ENCODE peak calls at places on chromosomes 6 and 20, in ten cellular contexts. One of them, this sample, is unnamed.

GRCh38 chr20:41865938-41866337 is 247.8 kb upstream of the CHD6 start:
- DNase-seq in esophagus squamous epithelium: no peak
- DNase-seq in astrocyte: no peak
- DNase-seq in neural progenitor cell: no peak
- DNase-seq in ovary: no peak
- DNase-seq in ascending aorta: no peak
- DNase-seq in lung: no peak
- DNase-seq in neuronal stem cell: no peak
- DNase-seq in CD4-positive, CD25-positive, alpha-beta regulatory T cell: no peak
- DNase-seq in Peyer's patch: no peak
- DNase-seq in this sample: no peak

GRCh38 chr6:125533710-125534397 is 215.6 kb upstream of the HEY2 start:
- DNase-seq in neuronal stem cell: no peak
- DNase-seq in astrocyte: no peak
- DNase-seq in esophagus squamous epithelium: no peak
- DNase-seq in neural progenitor cell: peak; percentile 71
- DNase-seq in lung: no peak
- DNase-seq in ovary: no peak
- DNase-seq in CD4-positive, CD25-positive, alpha-beta regulatory T cell: no peak
- DNase-seq in ascending aorta: no peak
- DNase-seq in Peyer's patch: no peak
- DNase-seq in this sample: no peak

GRCh38 chr20:24821391-24821790 is 127.7 kb upstream of the CST7 start:
- DNase-seq in ascending aorta: no peak
- DNase-seq in astrocyte: no peak
- DNase-seq in lung: no peak
- DNase-seq in CD4-positive, CD25-positive, alpha-beta regulatory T cell: no peak
- DNase-seq in neural progenitor cell: no peak
- DNase-seq in esophagus squamous epithelium: no peak
- DNase-seq in Peyer's patch: no peak
- DNase-seq in ovary: no peak
- DNase-seq in neuronal stem cell: no peak
- DNase-seq in this sample: no peak

GRCh38 chr6:168367285-168367720 is 47.7 kb upstream of the DACT2 start:
- DNase-seq in Peyer's patch: no peak
- DNase-seq in ascending aorta: no peak
- DNase-seq in lung: no peak
- DNase-seq in ovary: no peak
- DNase-seq in neuronal stem cell: no peak
- DNase-seq in astrocyte: no peak
- DNase-seq in neural progenitor cell: no peak
- DNase-seq in CD4-positive, CD25-positive, alpha-beta regulatory T cell: no peak
- DNase-seq in esophagus squamous epithelium: no peak
- DNase-seq in this sample: no peak

GRCh38 chr20:48639899-48640298 is 187.9 kb downstream of the PREX1 start:
- DNase-seq in astrocyte: no peak
- DNase-seq in ascending aorta: no peak
- DNase-seq in ovary: no peak
- DNase-seq in neural progenitor cell: no peak
- DNase-seq in esophagus squamous epithelium: no peak
- DNase-seq in neuronal stem cell: no peak
- DNase-seq in lung: no peak
- DNase-seq in CD4-positive, CD25-positive, alpha-beta regulatory T cell: no peak
- DNase-seq in Peyer's patch: no peak
- DNase-seq in this sample: no peak

GRCh38 chr6:40912158-40912946 is 126.7 kb downstream of the UNC5CL start:
- DNase-seq in CD4-positive, CD25-positive, alpha-beta regulatory T cell: no peak
- DNase-seq in neural progenitor cell: peak; percentile 51
- DNase-seq in astrocyte: no peak
- DNase-seq in neuronal stem cell: no peak
- DNase-seq in Peyer's patch: no peak
- DNase-seq in ascending aorta: no peak
- DNase-seq in ovary: no peak
- DNase-seq in esophagus squamous epithelium: no peak
- DNase-seq in lung: no peak
- DNase-seq in this sample: no peak

GRCh38 chr6:26125015-26125690 is 37.9 kb downstream of the HFE start:
- DNase-seq in neuronal stem cell: no peak
- DNase-seq in esophagus squamous epithelium: no peak
- DNase-seq in neural progenitor cell: peak; percentile 16
- DNase-seq in astrocyte: no peak
- DNase-seq in ovary: peak; percentile 54
- DNase-seq in ascending aorta: no peak
- DNase-seq in Peyer's patch: no peak
- DNase-seq in CD4-positive, CD25-positive, alpha-beta regulatory T cell: no peak
- DNase-seq in lung: peak; percentile 30
- DNase-seq in this sample: no peak

GRCh38 chr20:57877995-57878394 is 168.2 kb upstream of the PMEPA1 start:
- DNase-seq in lung: no peak
- DNase-seq in CD4-positive, CD25-positive, alpha-beta regulatory T cell: no peak
- DNase-seq in astrocyte: no peak
- DNase-seq in neural progenitor cell: no peak
- DNase-seq in esophagus squamous epithelium: no peak
- DNase-seq in Peyer's patch: no peak
- DNase-seq in neuronal stem cell: no peak
- DNase-seq in ovary: no peak
- DNase-seq in ascending aorta: no peak
- DNase-seq in this sample: no peak

GRCh38 chr6:143965503-143966171 is 42.4 kb downstream of the PLAGL1 start:
- DNase-seq in neuronal stem cell: no peak
- DNase-seq in CD4-positive, CD25-positive, alpha-beta regulatory T cell: no peak
- DNase-seq in lung: no peak
- DNase-seq in esophagus squamous epithelium: no peak
- DNase-seq in Peyer's patch: no peak
- DNase-seq in neural progenitor cell: no peak
- DNase-seq in ascending aorta: no peak
- DNase-seq in astrocyte: peak; percentile 81
- DNase-seq in ovary: no peak
- DNase-seq in this sample: no peak

GRCh38 chr6:143596857-143597256 is 80.9 kb upstream of the PHACTR2 start:
- DNase-seq in ascending aorta: peak; percentile 74
- DNase-seq in lung: no peak
- DNase-seq in CD4-positive, CD25-positive, alpha-beta regulatory T cell: no peak
- DNase-seq in neural progenitor cell: no peak
- DNase-seq in ovary: peak; percentile 25
- DNase-seq in astrocyte: peak; percentile 14
- DNase-seq in esophagus squamous epithelium: no peak
- DNase-seq in Peyer's patch: no peak
- DNase-seq in neuronal stem cell: no peak
- DNase-seq in this sample: peak; percentile 51

GRCh38 chr6:98470821-98471220 is 363.6 kb upstream of the POU3F2 start:
- DNase-seq in CD4-positive, CD25-positive, alpha-beta regulatory T cell: no peak
- DNase-seq in neural progenitor cell: no peak
- DNase-seq in astrocyte: no peak
- DNase-seq in ovary: no peak
- DNase-seq in Peyer's patch: no peak
- DNase-seq in ascending aorta: no peak
- DNase-seq in esophagus squamous epithelium: no peak
- DNase-seq in neuronal stem cell: no peak
- DNase-seq in lung: no peak
- DNase-seq in this sample: no peak

GRCh38 chr20:47814632-47815415 is 29.5 kb upstream of the SULF2 start:
- DNase-seq in ascending aorta: no peak
- DNase-seq in ovary: no peak
- DNase-seq in neural progenitor cell: no peak
- DNase-seq in Peyer's patch: no peak
- DNase-seq in astrocyte: no peak
- DNase-seq in lung: no peak
- DNase-seq in esophagus squamous epithelium: no peak
- DNase-seq in neuronal stem cell: no peak
- DNase-seq in CD4-positive, CD25-positive, alpha-beta regulatory T cell: no peak
- DNase-seq in this sample: no peak

GRCh38 chr6:151647871-151648639 is 154.2 kb downstream of the CCDC170 start:
- DNase-seq in lung: no peak
- DNase-seq in neuronal stem cell: peak; percentile 30
- DNase-seq in CD4-positive, CD25-positive, alpha-beta regulatory T cell: no peak
- DNase-seq in esophagus squamous epithelium: no peak
- DNase-seq in astrocyte: no peak
- DNase-seq in Peyer's patch: no peak
- DNase-seq in ascending aorta: no peak
- DNase-seq in ovary: no peak
- DNase-seq in neural progenitor cell: peak; percentile 75
- DNase-seq in this sample: no peak

GRCh38 chr6:80404889-80405288 is 298.4 kb downstream of the BCKDHB start:
- DNase-seq in ovary: no peak
- DNase-seq in ascending aorta: no peak
- DNase-seq in astrocyte: no peak
- DNase-seq in CD4-positive, CD25-positive, alpha-beta regulatory T cell: no peak
- DNase-seq in esophagus squamous epithelium: no peak
- DNase-seq in lung: no peak
- DNase-seq in neuronal stem cell: no peak
- DNase-seq in neural progenitor cell: no peak
- DNase-seq in Peyer's patch: no peak
- DNase-seq in this sample: no peak
- H3K9me3 ChIP-seq in ovary: no peaks in the 10 kb centered on the region
- H3K9me3 ChIP-seq in ascending aorta: peaks cover 13% of the 10 kb centered on the region
- H3K9me3 ChIP-seq in astrocyte: no peaks in the 10 kb centered on the region
- H3K9me3 ChIP-seq in CD4-positive, CD25-positive, alpha-beta regulatory T cell: peaks cover 2% of the 10 kb centered on the region
- H3K9me3 ChIP-seq in esophagus squamous epithelium: peaks cover 4% of the 10 kb centered on the region
- H3K9me3 ChIP-seq in lung: no peaks in the 10 kb centered on the region
- H3K9me3 ChIP-seq in neuronal stem cell: no peaks in the 10 kb centered on the region
- H3K9me3 ChIP-seq in neural progenitor cell: no peaks in the 10 kb centered on the region
- H3K9me3 ChIP-seq in Peyer's patch: no peaks in the 10 kb centered on the region
- H3K9me3 ChIP-seq in this sample: no peaks in the 10 kb centered on the region

DNA sequence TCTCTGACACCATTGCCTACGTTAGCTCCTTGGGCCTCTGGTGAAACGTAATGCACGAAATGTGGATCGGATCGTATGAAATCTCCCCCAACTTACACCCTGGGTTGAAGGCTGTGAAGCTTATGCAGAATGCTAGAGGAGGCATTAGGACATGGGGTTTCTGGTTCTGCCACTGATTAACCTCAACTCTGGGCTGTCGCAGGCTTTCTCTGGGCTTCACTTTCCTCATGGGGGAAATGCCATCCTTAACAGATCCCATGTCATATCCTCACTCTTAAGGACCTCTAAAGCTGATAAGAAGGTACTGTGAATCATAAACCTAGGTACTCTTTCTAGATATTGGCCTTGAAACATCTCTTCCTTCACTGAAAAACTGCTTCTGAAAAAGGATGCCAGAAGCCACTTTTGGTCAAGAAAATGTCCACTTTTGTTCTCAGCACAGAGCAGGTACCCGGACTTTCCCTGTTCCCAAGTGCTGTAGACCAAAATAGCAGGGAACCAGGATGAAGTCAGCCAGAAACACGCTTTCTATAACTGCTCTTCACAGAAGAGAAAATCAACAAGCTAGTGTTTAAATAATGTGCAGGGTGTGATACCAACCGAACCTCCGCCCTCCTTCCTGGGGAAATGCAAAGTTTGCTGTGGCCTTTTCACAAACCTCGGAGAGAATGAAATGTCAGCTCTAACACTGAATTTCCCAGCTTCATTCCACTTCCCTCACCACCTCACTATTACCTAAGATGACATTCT is 118.9 kb downstream of the BACH2 start:
- DNase-seq in astrocyte: no peak
- DNase-seq in ovary: no peak
- DNase-seq in neuronal stem cell: no peak
- DNase-seq in Peyer's patch: no peak
- DNase-seq in CD4-positive, CD25-positive, alpha-beta regulatory T cell: no peak
- DNase-seq in ascending aorta: no peak
- DNase-seq in lung: no peak
- DNase-seq in neural progenitor cell: no peak
- DNase-seq in esophagus squamous epithelium: no peak
- DNase-seq in this sample: no peak
- H3K4me3 ChIP-seq in astrocyte: no peak overlapping the region
- H3K4me3 ChIP-seq in ovary: no peak overlapping the region
- H3K4me3 ChIP-seq in neuronal stem cell: no peak overlapping the region
- H3K4me3 ChIP-seq in Peyer's patch: no peak overlapping the region
- H3K4me3 ChIP-seq in CD4-positive, CD25-positive, alpha-beta regulatory T cell: peak overlapping the region; percentile 21
- H3K4me3 ChIP-seq in ascending aorta: peak overlapping the region; percentile 7
- H3K4me3 ChIP-seq in lung: no peak overlapping the region
- H3K4me3 ChIP-seq in neural progenitor cell: no peak overlapping the region
- H3K4me3 ChIP-seq in esophagus squamous epithelium: no peak overlapping the region
- H3K4me3 ChIP-seq in this sample: no peak overlapping the region

GRCh38 chr6:56073761-56074160 is 173.6 kb downstream of the COL21A1 start:
- DNase-seq in neuronal stem cell: no peak
- DNase-seq in astrocyte: no peak
- DNase-seq in esophagus squamous epithelium: no peak
- DNase-seq in ascending aorta: no peak
- DNase-seq in CD4-positive, CD25-positive, alpha-beta regulatory T cell: no peak
- DNase-seq in Peyer's patch: no peak
- DNase-seq in neural progenitor cell: no peak
- DNase-seq in ovary: no peak
- DNase-seq in lung: no peak
- DNase-seq in this sample: no peak
- H3K27ac ChIP-seq in neuronal stem cell: no peak overlapping the region
- H3K27ac ChIP-seq in astrocyte: no peak overlapping the region
- H3K27ac ChIP-seq in esophagus squamous epithelium: no peak overlapping the region
- H3K27ac ChIP-seq in ascending aorta: peak overlapping the region; percentile 95
- H3K27ac ChIP-seq in CD4-positive, CD25-positive, alpha-beta regulatory T cell: no peak overlapping the region
- H3K27ac ChIP-seq in Peyer's patch: no peak overlapping the region
- H3K27ac ChIP-seq in neural progenitor cell: no peak overlapping the region
- H3K27ac ChIP-seq in ovary: no peak overlapping the region
- H3K27ac ChIP-seq in lung: peak overlapping the region; percentile 33
- H3K27ac ChIP-seq in this sample: no peak overlapping the region

DNA sequence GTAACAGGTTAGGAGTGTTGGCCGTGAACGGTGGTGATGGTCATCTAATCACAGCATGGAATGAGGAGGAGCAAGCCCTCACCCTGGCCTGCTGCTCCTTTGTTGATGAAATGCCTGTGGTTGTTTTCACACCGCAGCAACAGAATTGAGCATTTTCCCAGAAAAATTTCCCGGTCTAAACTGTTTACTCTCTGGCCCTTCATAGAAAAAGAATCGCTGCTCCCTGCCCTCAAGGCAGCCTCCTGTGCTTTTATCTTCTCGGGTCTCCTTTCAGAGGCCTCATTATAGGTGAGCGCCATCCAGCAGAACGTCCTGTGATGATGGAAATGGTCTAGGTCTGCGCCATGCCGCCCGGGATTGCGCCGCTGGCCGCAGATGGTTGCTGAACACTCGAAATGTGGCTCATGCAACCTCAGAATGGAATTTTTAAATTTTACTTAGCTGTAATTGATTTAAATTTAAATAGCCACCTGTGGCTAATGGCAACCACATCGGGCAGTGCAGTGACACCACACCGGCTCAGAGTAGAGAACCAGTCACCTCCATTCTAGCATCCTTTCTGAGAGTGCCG is 30.2 kb downstream of the PHACTR3 start:
- DNase-seq in ascending aorta: no peak
- DNase-seq in neuronal stem cell: no peak
- DNase-seq in CD4-positive, CD25-positive, alpha-beta regulatory T cell: no peak
- DNase-seq in neural progenitor cell: no peak
- DNase-seq in Peyer's patch: no peak
- DNase-seq in astrocyte: no peak
- DNase-seq in esophagus squamous epithelium: no peak
- DNase-seq in ovary: no peak
- DNase-seq in lung: peak; percentile 22
- DNase-seq in this sample: no peak
- H3K9me3 ChIP-seq in ascending aorta: no peaks in the 10 kb centered on the region
- H3K9me3 ChIP-seq in neuronal stem cell: no peaks in the 10 kb centered on the region
- H3K9me3 ChIP-seq in CD4-positive, CD25-positive, alpha-beta regulatory T cell: no peaks in the 10 kb centered on the region
- H3K9me3 ChIP-seq in neural progenitor cell: no peaks in the 10 kb centered on the region
- H3K9me3 ChIP-seq in Peyer's patch: no peaks in the 10 kb centered on the region
- H3K9me3 ChIP-seq in astrocyte: peaks cover 3% of the 10 kb centered on the region
- H3K9me3 ChIP-seq in esophagus squamous epithelium: no peaks in the 10 kb centered on the region
- H3K9me3 ChIP-seq in ovary: no peaks in the 10 kb centered on the region
- H3K9me3 ChIP-seq in lung: peaks cover 2% of the 10 kb centered on the region
- H3K9me3 ChIP-seq in this sample: peaks cover 21% of the 10 kb centered on the region

GRCh38 chr20:33719989-33720709 is at the start of gene PXMP4:
- DNase-seq in ovary: peak; percentile 91
- DNase-seq in CD4-positive, CD25-positive, alpha-beta regulatory T cell: peak; percentile 82
- DNase-seq in ascending aorta: peak; percentile 97
- DNase-seq in neuronal stem cell: peak; percentile 72
- DNase-seq in lung: peak; percentile 93
- DNase-seq in esophagus squamous epithelium: peak; percentile 69
- DNase-seq in neural progenitor cell: peak; percentile 94
- DNase-seq in astrocyte: peak; percentile 99
- DNase-seq in Peyer's patch: peak; percentile 87
- DNase-seq in this sample: peak; percentile 94
- H3K4me3 ChIP-seq in ovary: peak within 1 kb of the TSS; percentile 78
- H3K4me3 ChIP-seq in CD4-positive, CD25-positive, alpha-beta regulatory T cell: peak within 1 kb of the TSS; percentile 86
- H3K4me3 ChIP-seq in ascending aorta: peak within 1 kb of the TSS; percentile 92
- H3K4me3 ChIP-seq in neuronal stem cell: peak within 1 kb of the TSS; percentile 90
- H3K4me3 ChIP-seq in lung: peak within 1 kb of the TSS; percentile 86
- H3K4me3 ChIP-seq in esophagus squamous epithelium: peak within 1 kb of the TSS; percentile 66
- H3K4me3 ChIP-seq in neural progenitor cell: peak within 1 kb of the TSS; percentile 57
- H3K4me3 ChIP-seq in astrocyte: peak within 1 kb of the TSS; percentile 69
- H3K4me3 ChIP-seq in Peyer's patch: peak within 1 kb of the TSS; percentile 94
- H3K4me3 ChIP-seq in this sample: peak within 1 kb of the TSS; percentile 94

This sample was measured in AG04450.